ENCODE peak calls at places on chromosome 22, in six cellular contexts. S is H9; K is activated naive CD8-positive, alpha-beta T cell treated with anti-CD3 and anti-CD28 coated beads for 36 hours; P is choroid plexus epithelial cell; L is effector memory CD8-positive, alpha-beta T cell; A is neural progenitor cell. H is an unnamed sample.
A peak's percentile ranks its signal among the peaks of the same experiment; 100 is the strongest.

GRCh38 chr22:42792909-42793847 is 63.9 kb downstream of the ARFGAP3 start:
- DNase-seq in L (no peak), A (no peak), S (no peak), P (no peak), K (no peak), H (peak; percentile 38)

GRCh38 chr22:41217553-41218157 is 12.5 kb downstream of the L3MBTL2 start:
- DNase-seq in L (no peak), S (peak; percentile 62), K (peak; percentile 45), P (peak; percentile 93), A (peak; percentile 75), H (peak; percentile 62)

GRCh38 chr22:37202706-37203105 is 9.6 kb downstream of the SSTR3 start:
- DNase-seq in P (no peak), S (no peak), L (no peak), A (no peak), K (no peak), H (no peak)

GRCh38 chr22:47189056-47189916 is 426.8 kb downstream of the TBC1D22A start:
- DNase-seq in L (no peak), S (peak; percentile 20), P (no peak), A (no peak), K (no peak), H (peak; percentile 29)

GRCh38 chr22:25223269-25223850 is 3.9 kb downstream of the CRYBB2 start:
- DNase-seq in A (peak; percentile 80), L (no peak), K (no peak), P (no peak), S (no peak), H (no peak)

GRCh38 chr22:17586831-17587440 is 23.6 kb downstream of the SLC25A18 start:
- DNase-seq in P (no peak), K (no peak), A (no peak), L (no peak), S (no peak), H (no peak)

GRCh38 chr22:49354516-49355205 is 473.0 kb downstream of the BRD1 start:
- DNase-seq in P (no peak), A (no peak), L (no peak), S (no peak), K (no peak), H (no peak)

GRCh38 chr22:25566812-25567211 is 2.3 kb downstream of the GRK3 start:
- DNase-seq in L (no peak), P (no peak), K (no peak), A (no peak), S (no peak), H (no peak)

GRCh38 chr22:49657275-49657973 is 170.2 kb downstream of the BRD1 start:
- DNase-seq in P (no peak), L (peak; percentile 49), S (no peak), K (peak; percentile 74), A (no peak), H (no peak)

GRCh38 chr22:38034278-38034882 is 22.8 kb upstream of the PICK1 start:
- DNase-seq in L (no peak), K (no peak), A (peak; percentile 79), S (peak; percentile 87), P (peak; percentile 95), H (peak; percentile 89)

GRCh38 chr22:39316440-39317083 is 2.9 kb downstream of the RPL3 start:
- DNase-seq in A (peak; percentile 88), P (peak; percentile 97), S (peak; percentile 88), K (peak; percentile 80), L (peak; percentile 74), H (peak; percentile 92)

GRCh38 chr22:30248484-30248883 is 1.9 kb upstream of the LIF start:
- DNase-seq in P (no peak), L (no peak), S (no peak), K (no peak), A (no peak), H (no peak)

GRCh38 chr22:46267431-46268279 is at the start of gene TTC38:
- DNase-seq in L (peak; percentile 38), P (peak; percentile 75), A (peak; percentile 79), S (peak; percentile 89), K (peak; percentile 52), H (peak; percentile 94)

GRCh38 chr22:35310556-35311550 is 11.2 kb downstream of the TOM1 start:
- DNase-seq in P (peak; percentile 6), A (peak; percentile 25), K (no peak), S (no peak), L (no peak), H (no peak)

GRCh38 chr22:46133588-46133855 is 16.8 kb upstream of the PPARA start:
- DNase-seq in A (no peak), K (no peak), S (no peak), L (no peak), P (no peak), H (no peak)

GRCh38 chr22:42343551-42344081 is 73.2 kb upstream of the TCF20 start:
- DNase-seq in A (peak; percentile 81), P (no peak), L (no peak), S (no peak), K (peak; percentile 29), H (no peak)

GRCh38 chr22:35023692-35024363 is 42.1 kb upstream of the ISX start:
- DNase-seq in S (peak; percentile 86), L (peak; percentile 5), P (peak; percentile 36), A (peak; percentile 86), K (peak; percentile 66), H (peak; percentile 97)

GRCh38 chr22:40512426-40513136 is 123.9 kb downstream of the MRTFA start:
- DNase-seq in K (no peak), L (no peak), S (no peak), A (no peak), P (peak; percentile 86), H (no peak)

GRCh38 chr22:30435674-30436126 is 10.1 kb downstream of the MTFP1 start:
- DNase-seq in S (no peak), P (no peak), L (peak; percentile 81), A (no peak), K (peak; percentile 82), H (no peak)

GRCh38 chr22:48739348-48740085 is 1088.2 kb downstream of the BRD1 start:
- DNase-seq in K (no peak), S (no peak), P (no peak), A (no peak), L (no peak), H (peak; percentile 29)

GRCh38 chr22:48080304-48081165 is 1318.1 kb downstream of the TBC1D22A start:
- DNase-seq in A (no peak), S (no peak), L (no peak), P (no peak), K (no peak), H (no peak)

GRCh38 chr22:35195821-35196220 is 61.5 kb upstream of the HMGXB4 start:
- DNase-seq in L (no peak), P (no peak), A (no peak), K (no peak), S (no peak), H (no peak)

GRCh38 chr22:38762607-38763006 is 6.8 kb upstream of the SUN2 start:
- DNase-seq in S (no peak), K (no peak), P (no peak), L (no peak), A (no peak), H (no peak)

GRCh38 chr22:23184764-23185113 is 4.4 kb downstream of the BCR start:
- DNase-seq in K (no peak), L (no peak), S (no peak), A (no peak), P (no peak), H (no peak)

GRCh38 chr22:47205562-47205961 is 443.1 kb downstream of the TBC1D22A start:
- DNase-seq in K (no peak), L (no peak), P (no peak), A (no peak), S (no peak), H (peak; percentile 20)